ENCODE peak calls at places on chromosomes 2 and 18, in six cellular contexts. U is lower leg skin, F is OCI-LY7, L is MM.1S, G is fibroblast of the aortic adventitia, Y is AG04449. A is an unnamed sample.
A peak's percentile ranks its signal among the peaks of the same experiment; 100 is the strongest.

GRCh38 chr2:162291748-162292147 is 26.7 kb downstream of the IFIH1 start:
- DNase-seq in L (no peak), F (no peak), G (no peak), Y (no peak), U (no peak), A (no peak)

GRCh38 chr18:31554776-31555175 is 36.9 kb upstream of the TTR start:
- DNase-seq in Y (no peak), F (no peak), G (no peak), U (no peak), L (no peak), A (no peak)

GRCh38 chr2:287471-287885 is 413 bp downstream of the ALKAL2 start:
- DNase-seq in F (no peak), G (peak; percentile 7), U (no peak), L (no peak), Y (no peak), A (no peak)

GRCh38 chr18:55523001-55523400 is 65.0 kb downstream of the TCF4 start:
- DNase-seq in G (peak; percentile 59), L (no peak), U (no peak), Y (no peak), F (no peak), A (no peak)

GRCh38 chr2:231602874-231603467 is 10.3 kb downstream of the TEX44 start:
- DNase-seq in G (no peak), F (no peak), L (no peak), Y (no peak), U (no peak), A (no peak)

GRCh38 chr2:228522276-228522675 is 340.8 kb upstream of the SPHKAP start:
- DNase-seq in Y (no peak), L (no peak), G (no peak), U (no peak), F (no peak), A (no peak)

GRCh38 chr2:12556762-12557161 is 160.0 kb upstream of the TRIB2 start:
- DNase-seq in Y (no peak), F (no peak), G (peak; percentile 20), L (no peak), U (no peak), A (no peak)

GRCh38 chr18:62967089-62967488 is 251.7 kb downstream of the PHLPP1 start:
- DNase-seq in G (no peak), U (no peak), L (no peak), Y (no peak), F (no peak), A (no peak)

GRCh38 chr2:191018048-191018447 is 4.1 kb upstream of the STAT1 start:
- DNase-seq in F (no peak), G (no peak), U (no peak), L (no peak), Y (no peak), A (no peak)

GRCh38 chr18:48922801-48923730 is 27.7 kb downstream of the SMAD7 start:
- DNase-seq in U (peak; percentile 91), G (peak; percentile 88), Y (peak; percentile 76), L (no peak), F (no peak), A (no peak)

GRCh38 chr2:63023444-63023843 is 27.2 kb upstream of the OTX1 start:
- DNase-seq in L (peak; percentile 27), F (peak; percentile 33), Y (no peak), G (peak; percentile 30), U (no peak), A (peak; percentile 53)

GRCh38 chr2:817616-818015 is 133.0 kb upstream of the SNTG2 start:
- DNase-seq in L (no peak), U (no peak), F (no peak), Y (no peak), G (no peak), A (no peak)

GRCh38 chr2:240205348-240205747 is 64.9 kb upstream of the OTOS start:
- DNase-seq in G (peak; percentile 46), L (no peak), U (no peak), Y (no peak), F (no peak), A (no peak)

GRCh38 chr2:238286987-238287386 is 1.4 kb downstream of the PER2 start:
- DNase-seq in U (no peak), G (no peak), F (no peak), Y (no peak), L (no peak), A (no peak)

GRCh38 chr2:112529751-112530150 is 12.5 kb upstream of the POLR1B start:
- DNase-seq in Y (no peak), G (no peak), L (no peak), U (no peak), F (no peak), A (no peak)

GRCh38 chr2:121605820-121606733 is 43.2 kb downstream of the CLASP1 start:
- DNase-seq in F (no peak), Y (no peak), U (no peak), G (peak; percentile 10), L (no peak), A (no peak)

GRCh38 chr2:128411431-128411830 is 92.8 kb upstream of the HS6ST1 start:
- DNase-seq in G (no peak), Y (no peak), L (no peak), F (no peak), U (peak; percentile 68), A (no peak)

GRCh38 chr2:169159686-169160085 is 90.3 kb downstream of the DHRS9 start:
- DNase-seq in G (no peak), F (no peak), L (no peak), U (no peak), Y (no peak), A (no peak)

GRCh38 chr2:166293984-166294383 is 81.8 kb downstream of the SCN9A start:
- DNase-seq in L (no peak), U (no peak), F (no peak), G (no peak), Y (no peak), A (no peak)

GRCh38 chr2:15591692-15592463 is at the start of gene DDX1:
- DNase-seq in U (peak; percentile 97), G (peak; percentile 82), Y (peak; percentile 19), F (peak; percentile 90), L (peak; percentile 84), A (peak; percentile 65)

GRCh38 chr2:207123776-207124391 is 41.9 kb downstream of the KLF7 start:
- DNase-seq in U (no peak), G (no peak), F (no peak), Y (no peak), L (no peak), A (no peak)

GRCh38 chr2:211755187-211755586 is 783.4 kb downstream of the ERBB4 start:
- DNase-seq in U (no peak), F (no peak), Y (no peak), L (no peak), G (no peak), A (no peak)

GRCh38 chr2:174014021-174014698 is 49.0 kb upstream of the SP3 start:
- DNase-seq in L (no peak), G (peak; percentile 60), F (no peak), Y (no peak), U (no peak), A (no peak)

GRCh38 chr2:212494413-212495020 is 44.1 kb downstream of the ERBB4 start:
- DNase-seq in F (no peak), Y (no peak), L (no peak), G (peak; percentile 15), U (no peak), A (no peak)

GRCh38 chr2:24929230-24929629 is 9.2 kb upstream of the ADCY3 start:
- DNase-seq in Y (no peak), F (no peak), U (peak; percentile 28), L (no peak), G (no peak), A (no peak)

GRCh38 chr18:26480897-26481795 is 67.2 kb downstream of the KCTD1 start:
- DNase-seq in G (peak; percentile 97), U (no peak), L (no peak), Y (peak; percentile 84), F (no peak), A (no peak)

GRCh38 chr18:26477828-26478466 is 70.4 kb downstream of the KCTD1 start:
- DNase-seq in G (no peak), F (no peak), U (no peak), L (no peak), Y (no peak), A (no peak)

GRCh38 chr18:26482567-26482966 is 65.8 kb downstream of the KCTD1 start:
- DNase-seq in U (no peak), L (no peak), G (no peak), Y (no peak), F (no peak), A (no peak)

GRCh38 chr18:26479065-26479685 is 69.2 kb downstream of the KCTD1 start:
- DNase-seq in F (no peak), L (no peak), U (no peak), G (no peak), Y (no peak), A (no peak)

GRCh38 chr18:26479686-26480079 is 68.7 kb downstream of the KCTD1 start:
- DNase-seq in L (no peak), U (no peak), F (no peak), Y (no peak), G (peak; percentile 64), A (no peak)
- H3K4me3 ChIP-seq in L (no peak overlapping the region), U (no peak overlapping the region), F (no peak overlapping the region), Y (no peak overlapping the region), G (no peak overlapping the region), A (no peak overlapping the region)

GRCh38 chr2:97870396-97870843 is 125.3 kb downstream of the TMEM131 start:
- DNase-seq in G (peak; percentile 87), U (no peak), F (peak; percentile 55), Y (peak; percentile 78), L (peak; percentile 94), A (peak; percentile 94)

GRCh38 chr2:97869722-97870346 is 125.9 kb downstream of the TMEM131 start:
- DNase-seq in L (no peak), U (no peak), Y (no peak), G (no peak), F (no peak), A (peak; percentile 30)

GRCh38 chr2:97868986-97869721 is 126.6 kb downstream of the TMEM131 start:
- DNase-seq in Y (peak; percentile 76), G (peak; percentile 95), U (no peak), F (no peak), L (no peak), A (no peak)

GRCh38 chr2:97871096-97871780 is 124.5 kb downstream of the TMEM131 start:
- DNase-seq in G (peak; percentile 82), F (no peak), U (no peak), Y (no peak), L (no peak), A (no peak)
- H3K4me3 ChIP-seq in G (no peak overlapping the region), F (no peak overlapping the region), U (no peak overlapping the region), Y (no peak overlapping the region), L (no peak overlapping the region), A (no peak overlapping the region)

GRCh38 chr2:50765146-50765545 is 266.8 kb downstream of the NRXN1 start:
- DNase-seq in G (no peak), F (no peak), Y (no peak), U (no peak), L (no peak), A (no peak)
- H3K4me3 ChIP-seq in G (no peak overlapping the region), F (no peak overlapping the region), Y (no peak overlapping the region), U (no peak overlapping the region), L (no peak overlapping the region), A (no peak overlapping the region)

DNA sequence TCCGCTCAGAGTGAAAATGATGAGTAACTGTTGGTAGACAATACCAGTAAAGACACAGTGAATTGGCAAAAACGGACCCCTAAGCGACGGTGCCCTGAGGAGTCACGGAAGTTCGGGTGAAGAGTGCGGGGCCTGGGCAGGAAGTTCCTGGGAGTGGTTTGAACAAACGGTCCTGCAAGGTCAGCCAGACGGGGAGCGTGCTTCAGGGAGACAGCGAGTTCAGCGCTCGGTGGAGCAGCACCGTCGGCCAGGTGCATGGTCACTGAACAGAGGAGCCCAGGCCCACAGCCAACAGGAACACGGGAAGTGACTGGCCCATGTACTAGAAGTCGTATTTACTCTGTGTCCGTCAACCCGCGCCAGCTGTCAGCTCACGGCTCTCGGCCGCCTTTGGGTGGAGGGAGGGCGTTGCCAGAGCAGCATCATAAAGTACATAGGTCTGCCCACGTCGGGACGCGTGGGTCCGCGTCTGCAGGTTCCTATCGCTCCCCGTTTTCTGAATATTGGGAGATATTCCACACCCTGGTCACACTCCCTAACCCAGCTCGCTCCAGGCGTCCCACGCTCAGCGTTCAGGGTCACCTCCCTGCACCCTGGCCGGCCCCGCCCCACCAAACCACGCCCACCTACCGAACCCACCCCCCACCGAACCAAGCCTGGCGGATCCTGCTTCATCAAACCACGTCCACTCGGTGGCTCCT is 75.6 kb upstream of the UXS1 start:
- DNase-seq in L (peak; percentile 30), F (no peak), U (no peak), Y (no peak), G (no peak), A (no peak)
- H3K4me3 ChIP-seq in L (peak overlapping the region; percentile 44), F (no peak overlapping the region), U (peak overlapping the region; percentile 17), Y (peak overlapping the region; percentile 15), G (no peak overlapping the region), A (peak overlapping the region; percentile 48)

A was measured in Jurkat, Clone E6-1.